ENCODE peak calls at places on chromosome 16, in four cellular contexts. One of them, this sample, is unnamed.
A peak's percentile ranks its signal among the peaks of the same experiment; 100 is the strongest.

GRCh38 chr16:67161595-67162058 is 1.9 kb downstream of the FBXL8 start:
- DNase-seq in HFF-Myc: no peak
- DNase-seq in sigmoid colon: no peak
- DNase-seq in CD8-positive, alpha-beta T cell: no peak
- DNase-seq in this sample: no peak

GRCh38 chr16:585351-585750 is 4.5 kb upstream of the RAB40C start:
- DNase-seq in CD8-positive, alpha-beta T cell: no peak
- DNase-seq in sigmoid colon: no peak
- DNase-seq in HFF-Myc: no peak
- DNase-seq in this sample: no peak

GRCh38 chr16:88292007-88292940 is 90.5 kb upstream of the ZNF469 start:
- DNase-seq in HFF-Myc: no peak
- DNase-seq in sigmoid colon: no peak
- DNase-seq in CD8-positive, alpha-beta T cell: no peak
- DNase-seq in this sample: no peak

GRCh38 chr16:28087675-28088285 is 24.3 kb upstream of the GSG1L start:
- DNase-seq in sigmoid colon: no peak
- DNase-seq in HFF-Myc: no peak
- DNase-seq in CD8-positive, alpha-beta T cell: no peak
- DNase-seq in this sample: no peak

GRCh38 chr16:19805459-19806160 is 79.0 kb downstream of the GPRC5B start:
- DNase-seq in CD8-positive, alpha-beta T cell: no peak
- DNase-seq in sigmoid colon: no peak
- DNase-seq in HFF-Myc: no peak
- DNase-seq in this sample: no peak

GRCh38 chr16:87002717-87003413 is 314.3 kb downstream of the C16orf95 start:
- DNase-seq in CD8-positive, alpha-beta T cell: no peak
- DNase-seq in HFF-Myc: no peak
- DNase-seq in sigmoid colon: peak; percentile 40
- DNase-seq in this sample: peak; percentile 41

GRCh38 chr16:12225816-12226480 is 249.4 kb downstream of the SNX29 start:
- DNase-seq in HFF-Myc: no peak
- DNase-seq in CD8-positive, alpha-beta T cell: no peak
- DNase-seq in sigmoid colon: no peak
- DNase-seq in this sample: no peak

GRCh38 chr16:30941600-30942420 is 7.1 kb upstream of the ORAI3 start:
- DNase-seq in CD8-positive, alpha-beta T cell: peak; percentile 62
- DNase-seq in sigmoid colon: peak; percentile 88
- DNase-seq in HFF-Myc: peak; percentile 51
- DNase-seq in this sample: peak; percentile 80

GRCh38 chr16:67000384-67001158 is 12.2 kb downstream of the CES4A start:
- DNase-seq in HFF-Myc: no peak
- DNase-seq in CD8-positive, alpha-beta T cell: peak; percentile 45
- DNase-seq in sigmoid colon: peak; percentile 86
- DNase-seq in this sample: peak; percentile 27

GRCh38 chr16:49484454-49484853 is 110.8 kb downstream of the C16orf78 start:
- DNase-seq in sigmoid colon: peak; percentile 91
- DNase-seq in HFF-Myc: no peak
- DNase-seq in CD8-positive, alpha-beta T cell: no peak
- DNase-seq in this sample: no peak

GRCh38 chr16:12750554-12750918 is 53.2 kb downstream of the CPPED1 start:
- DNase-seq in CD8-positive, alpha-beta T cell: no peak
- DNase-seq in HFF-Myc: no peak
- DNase-seq in sigmoid colon: no peak
- DNase-seq in this sample: no peak

GRCh38 chr16:10497132-10498088 is 83.0 kb downstream of the EMP2 start:
- DNase-seq in HFF-Myc: no peak
- DNase-seq in CD8-positive, alpha-beta T cell: no peak
- DNase-seq in sigmoid colon: no peak
- DNase-seq in this sample: no peak

GRCh38 chr16:82199209-82199608 is 29.2 kb upstream of the MPHOSPH6 start:
- DNase-seq in HFF-Myc: no peak
- DNase-seq in sigmoid colon: no peak
- DNase-seq in CD8-positive, alpha-beta T cell: no peak
- DNase-seq in this sample: no peak
- TF ChIP-seq CTCF in HFF-Myc: no peak
- TF ChIP-seq CTCF in sigmoid colon: no peak
- TF ChIP-seq CTCF in CD8-positive, alpha-beta T cell: no peak
- TF ChIP-seq CTCF in this sample: no peak

DNA sequence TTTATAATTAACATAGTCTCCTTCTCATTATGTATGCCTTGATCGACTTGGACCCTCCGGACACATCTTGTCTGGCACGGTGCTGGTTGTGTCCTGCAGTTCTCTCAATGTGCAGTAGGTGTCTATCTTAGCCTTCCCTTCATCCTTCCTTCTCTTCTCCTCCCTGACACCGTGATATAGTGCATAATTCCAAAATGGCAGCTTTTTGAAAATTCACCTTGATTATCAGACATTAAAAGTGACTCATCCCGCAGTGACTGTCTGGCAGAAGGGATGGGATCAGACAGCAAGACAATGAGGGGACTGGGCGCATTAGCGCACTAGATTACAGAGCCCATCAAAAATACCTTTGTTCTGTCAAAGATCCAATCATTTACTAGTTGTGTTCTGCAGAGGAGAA is 70.0 kb upstream of the PMFBP1 start:
- DNase-seq in HFF-Myc: peak; percentile 46
- DNase-seq in CD8-positive, alpha-beta T cell: no peak
- DNase-seq in sigmoid colon: no peak
- DNase-seq in this sample: peak; percentile 68
- TF ChIP-seq CTCF in HFF-Myc: peak; percentile 90
- TF ChIP-seq CTCF in CD8-positive, alpha-beta T cell: no peak
- TF ChIP-seq CTCF in sigmoid colon: no peak
- TF ChIP-seq CTCF in this sample: peak; percentile 76

GRCh38 chr16:69073181-69073669 is 32.2 kb upstream of the HAS3 start:
- DNase-seq in HFF-Myc: peak; percentile 36
- DNase-seq in sigmoid colon: no peak
- DNase-seq in CD8-positive, alpha-beta T cell: no peak
- DNase-seq in this sample: peak; percentile 96
- TF ChIP-seq CTCF in HFF-Myc: no peak
- TF ChIP-seq CTCF in sigmoid colon: no peak
- TF ChIP-seq CTCF in CD8-positive, alpha-beta T cell: no peak
- TF ChIP-seq CTCF in this sample: no peak

GRCh38 chr16:24580665-24581064 is 41.3 kb downstream of the RBBP6 start:
- DNase-seq in HFF-Myc: peak; percentile 5
- DNase-seq in CD8-positive, alpha-beta T cell: no peak
- DNase-seq in sigmoid colon: no peak
- DNase-seq in this sample: peak; percentile 35
- TF ChIP-seq CTCF in HFF-Myc: peak; percentile 36
- TF ChIP-seq CTCF in CD8-positive, alpha-beta T cell: no peak
- TF ChIP-seq CTCF in sigmoid colon: no peak
- TF ChIP-seq CTCF in this sample: peak; percentile 59